ENCODE peak calls at places on chromosomes 5 and 9, in ten cellular contexts. Y, W, N, O, V, D, L, Q, E and Z are unnamed samples.

GRCh38 chr5:106873558-106873957 is 797.2 kb downstream of the EFNA5 start:
- DNase-seq in Y (no peak), N (no peak), W (no peak), O (peak), Q (no peak), V (no peak), D (no peak), L (no peak), E (no peak), Z (no peak)

GRCh38 chr9:32487981-32488380 is 38.0 kb downstream of the RIGI start:
- DNase-seq in Y (no peak), L (no peak), E (no peak), D (no peak), Q (no peak), O (no peak), V (no peak), N (no peak), W (no peak), Z (no peak)

GRCh38 chr9:15271403-15271802 is 35.6 kb downstream of the TTC39B start:
- DNase-seq in L (no peak), D (no peak), Q (no peak), V (no peak), O (no peak), E (no peak), Y (no peak), N (no peak), W (no peak), Z (no peak)

GRCh38 chr9:114656301-114656700 is 1.3 kb downstream of the TEX53 start:
- DNase-seq in E (no peak), D (no peak), V (no peak), O (no peak), Q (no peak), W (no peak), N (no peak), L (no peak), Y (no peak), Z (no peak)

GRCh38 chr9:37187269-37187668 is 66.9 kb downstream of the ZCCHC7 start:
- DNase-seq in W (no peak), Q (no peak), O (no peak), N (no peak), Y (no peak), E (no peak), D (peak), V (no peak), L (no peak), Z (no peak)

GRCh38 chr5:31029925-31030324 is 163.6 kb upstream of the CDH6 start:
- DNase-seq in O (no peak), W (no peak), L (no peak), N (no peak), Y (no peak), V (no peak), E (no peak), D (no peak), Q (no peak), Z (no peak)

GRCh38 chr9:110604101-110604710 is 24.7 kb upstream of the SVEP1 start:
- DNase-seq in Q (no peak), W (no peak), D (no peak), O (no peak), E (no peak), V (no peak), N (no peak), Y (no peak), L (no peak), Z (no peak)

GRCh38 chr9:136784997-136785361 is 6.2 kb upstream of the TMEM141 start:
- DNase-seq in O (no peak), Q (no peak), V (peak), L (no peak), N (no peak), W (no peak), D (no peak), E (no peak), Y (no peak), Z (no peak)

GRCh38 chr5:149886060-149886459 is 58.5 kb downstream of the PDE6A start:
- DNase-seq in Y (no peak), E (peak), V (no peak), L (no peak), N (no peak), D (no peak), Q (no peak), O (no peak), W (no peak), Z (no peak)

GRCh38 chr5:109167586-109167985 is 242.2 kb downstream of the PJA2 start:
- DNase-seq in D (no peak), E (no peak), W (no peak), L (no peak), Y (no peak), O (no peak), Q (no peak), N (no peak), V (no peak), Z (no peak)

GRCh38 chr5:157971466-157972324 is 112.8 kb upstream of the CLINT1 start:
- DNase-seq in O (no peak), L (no peak), E (no peak), Q (peak), D (no peak), Y (no peak), W (no peak), N (no peak), V (no peak), Z (no peak)

GRCh38 chr9:121862973-121863372 is 211.5 kb downstream of the DAB2IP start:
- DNase-seq in W (no peak), N (no peak), D (no peak), E (peak), Y (no peak), L (no peak), V (no peak), O (peak), Q (no peak), Z (no peak)

GRCh38 chr9:118575341-118576070 is 793.7 kb downstream of the BRINP1 start:
- DNase-seq in L (no peak), E (no peak), D (no peak), Q (no peak), W (no peak), O (no peak), N (peak), V (no peak), Y (no peak), Z (no peak)

GRCh38 chr5:39178856-39179255 is 40.5 kb downstream of the FYB1 start:
- DNase-seq in V (no peak), Q (no peak), O (no peak), Y (no peak), N (no peak), L (no peak), E (no peak), D (no peak), W (no peak), Z (no peak)

GRCh38 chr5:172546196-172546595 is 91.9 kb upstream of the SH3PXD2B start:
- DNase-seq in E (no peak), O (peak), Q (no peak), W (no peak), V (no peak), Y (no peak), N (no peak), L (no peak), D (peak), Z (no peak)

GRCh38 chr5:163838738-163839137 is 333.3 kb downstream of the MAT2B start:
- DNase-seq in N (no peak), Y (no peak), O (no peak), D (no peak), Q (no peak), W (no peak), E (no peak), L (no peak), V (no peak), Z (no peak)

GRCh38 chr5:14659821-14660607 is 4.5 kb upstream of the OTULIN start:
- DNase-seq in V (no peak), E (no peak), Q (no peak), Y (no peak), L (no peak), N (peak), W (no peak), O (no peak), D (no peak), Z (no peak)

GRCh38 chr9:134783699-134784039 is 96.9 kb upstream of the FCN2 start:
- DNase-seq in L (no peak), O (no peak), D (no peak), N (no peak), Q (no peak), V (no peak), E (no peak), Y (no peak), W (no peak), Z (no peak)

GRCh38 chr9:133739408-133740280 is 1.5 kb upstream of the SARDH start:
- DNase-seq in Y (no peak), Q (no peak), E (peak), D (no peak), N (no peak), O (peak), L (no peak), V (peak), W (no peak), Z (no peak)

GRCh38 chr5:35745666-35746065 is 111.0 kb upstream of the IL7R start:
- DNase-seq in O (no peak), Y (no peak), D (no peak), V (no peak), L (no peak), Q (no peak), W (no peak), E (no peak), N (no peak), Z (no peak)

GRCh38 chr9:5971740-5972139 is 43.7 kb downstream of the RANBP6 start:
- DNase-seq in D (no peak), V (no peak), L (no peak), E (no peak), W (no peak), Y (no peak), Q (no peak), O (no peak), N (peak), Z (no peak)

GRCh38 chr5:61301345-61301744 is 30.7 kb upstream of the ZSWIM6 start:
- DNase-seq in Q (no peak), N (no peak), O (no peak), Y (no peak), V (no peak), E (no peak), W (no peak), D (no peak), L (no peak), Z (no peak)

GRCh38 chr5:8686707-8687106 is 817.8 kb downstream of the MTRR start:
- DNase-seq in W (no peak), L (no peak), E (no peak), Q (no peak), N (no peak), O (no peak), D (no peak), Y (no peak), V (no peak), Z (no peak)

GRCh38 chr5:107794731-107795130 is 124.0 kb upstream of the EFNA5 start:
- DNase-seq in E (no peak), L (no peak), Y (no peak), Q (no peak), W (no peak), N (no peak), V (no peak), D (no peak), O (no peak), Z (no peak)

GRCh38 chr5:16312786-16313185 is 133.2 kb upstream of the MARCHF11 start:
- DNase-seq in N (no peak), V (no peak), E (no peak), Q (no peak), Y (no peak), O (no peak), D (no peak), W (no peak), L (no peak), Z (no peak)

GRCh38 chr5:55853818-55854217 is 2.7 kb downstream of the IL31RA start:
- DNase-seq in Q (no peak), L (no peak), D (no peak), V (no peak), W (no peak), Y (no peak), N (peak), O (no peak), E (no peak), Z (no peak)

GRCh38 chr5:24714757-24715156 is 70.0 kb upstream of the CDH10 start:
- DNase-seq in D (no peak), L (no peak), O (no peak), N (no peak), V (no peak), Q (no peak), Y (no peak), W (no peak), E (no peak), Z (no peak)

GRCh38 chr9:137422668-137423000 is 328 bp downstream of the EXD3 start:
- DNase-seq in E (no peak), N (no peak), Y (no peak), W (no peak), D (peak), L (peak), V (peak), Q (peak), O (no peak), Z (no peak)

GRCh38 chr9:14967450-14968321 is 57.5 kb upstream of the FREM1 start:
- DNase-seq in L (no peak), O (no peak), E (no peak), D (no peak), W (no peak), V (no peak), Y (no peak), N (no peak), Q (no peak), Z (no peak)

GRCh38 chr5:131654309-131654708 is 19.3 kb upstream of the RAPGEF6 start:
- DNase-seq in E (no peak), V (no peak), D (no peak), N (no peak), O (no peak), Y (no peak), Q (no peak), W (no peak), L (no peak), Z (no peak)

GRCh38 chr5:57804007-57804444 is 321.4 kb upstream of the ACTBL2 start:
- DNase-seq in W (no peak), Y (no peak), D (no peak), O (no peak), L (no peak), N (peak), E (no peak), Q (no peak), V (no peak), Z (no peak)

GRCh38 chr9:72255546-72255925 is 106.3 kb downstream of the GDA start:
- DNase-seq in N (no peak), L (no peak), E (no peak), D (no peak), O (no peak), W (no peak), Q (no peak), V (no peak), Y (no peak), Z (no peak)